ENCODE peak calls at places on chromosomes 12 and 14, in nine cellular contexts. D, U, F, E, Q, S, M, I and G are unnamed samples.

GRCh38 chr12:131194166-131194565 is 240.5 kb downstream of the ADGRD1 start:
- DNase-seq in M (no peak), I (peak), F (no peak), Q (no peak), U (no peak), D (peak), E (no peak), S (no peak), G (no peak)

GRCh38 chr12:106585862-106586534 is 3.2 kb downstream of the RFX4 start:
- DNase-seq in Q (no peak), U (no peak), S (no peak), F (peak), E (no peak), D (no peak), I (peak), M (no peak), G (no peak)

GRCh38 chr12:19530631-19531020 is 91.3 kb downstream of the AEBP2 start:
- DNase-seq in U (no peak), S (no peak), Q (no peak), E (no peak), D (no peak), F (no peak), I (no peak), M (no peak), G (no peak)

GRCh38 chr12:77133566-77133965 is 68.2 kb upstream of the E2F7 start:
- DNase-seq in F (no peak), U (peak), I (no peak), S (peak), M (no peak), Q (no peak), E (no peak), D (no peak), G (no peak)

GRCh38 chr12:73998894-73999293 is 538.7 kb upstream of the ATXN7L3B start:
- DNase-seq in S (no peak), E (no peak), Q (no peak), D (no peak), F (no peak), I (no peak), U (no peak), M (no peak), G (no peak)

GRCh38 chr12:18221726-18222125 is 39.6 kb upstream of the PIK3C2G start:
- DNase-seq in U (no peak), E (no peak), Q (no peak), D (no peak), I (no peak), S (no peak), F (no peak), M (no peak), G (peak)

GRCh38 chr12:82449179-82449578 is 90.8 kb downstream of the METTL25 start:
- DNase-seq in Q (no peak), I (no peak), E (no peak), D (no peak), M (no peak), F (no peak), S (no peak), U (no peak), G (no peak)

GRCh38 chr12:32191445-32191844 is 84.8 kb downstream of the BICD1 start:
- DNase-seq in M (no peak), Q (no peak), U (no peak), F (no peak), S (no peak), E (no peak), D (no peak), I (no peak), G (no peak)

GRCh38 chr12:64104376-64104775 is 117.7 kb downstream of the KICS2 start:
- DNase-seq in D (no peak), E (no peak), M (peak), I (no peak), U (peak), S (no peak), Q (peak), F (no peak), G (no peak)

GRCh38 chr12:3469711-3470110 is 21.3 kb upstream of the PRMT8 start:
- DNase-seq in I (no peak), Q (no peak), M (no peak), D (no peak), F (no peak), E (no peak), S (no peak), U (no peak), G (no peak)

GRCh38 chr14:33849455-33849801 is 101.4 kb downstream of the EGLN3 start:
- DNase-seq in F (no peak), S (no peak), U (no peak), Q (no peak), E (no peak), M (no peak), I (no peak), D (no peak), G (no peak)

GRCh38 chr12:79183946-79184345 is 319.4 kb downstream of the SYT1 start:
- DNase-seq in D (no peak), S (no peak), U (no peak), I (no peak), E (no peak), F (no peak), Q (no peak), M (no peak), G (no peak)

GRCh38 chr14:103163199-103163598 is 39.9 kb downstream of the TNFAIP2 start:
- DNase-seq in M (no peak), S (no peak), Q (no peak), U (no peak), I (no peak), F (no peak), D (no peak), E (no peak), G (no peak)

GRCh38 chr12:52203126-52203921 is 11.5 kb upstream of the KRT80 start:
- DNase-seq in S (peak), D (peak), Q (no peak), U (no peak), M (peak), I (no peak), E (no peak), F (no peak), G (peak)

GRCh38 chr14:55867726-55868125 is 250.5 kb upstream of the PELI2 start:
- DNase-seq in I (no peak), U (no peak), Q (no peak), S (no peak), M (no peak), F (no peak), E (no peak), D (no peak), G (no peak)

GRCh38 chr14:92538412-92539017 is 24.9 kb downstream of the RIN3 start:
- DNase-seq in I (no peak), S (no peak), U (no peak), D (no peak), Q (no peak), E (no peak), M (peak), F (no peak), G (no peak)

GRCh38 chr14:91918159-91918883 is 29.2 kb downstream of the FBLN5 start:
- DNase-seq in Q (peak), F (no peak), S (no peak), I (no peak), U (peak), D (no peak), M (peak), E (no peak), G (no peak)

GRCh38 chr12:108482717-108483212 is 32.3 kb upstream of the FICD start:
- DNase-seq in U (no peak), M (no peak), Q (no peak), E (no peak), F (no peak), D (no peak), I (no peak), S (no peak), G (no peak)

GRCh38 chr14:105330491-105330895 is 15.9 kb downstream of the PACS2 start:
- DNase-seq in S (no peak), I (no peak), E (no peak), F (peak), U (no peak), D (no peak), M (no peak), Q (no peak), G (no peak)

GRCh38 chr14:23672200-23672599 is 36.0 kb downstream of the DHRS2 start:
- DNase-seq in E (no peak), U (no peak), D (no peak), I (no peak), S (no peak), F (no peak), M (no peak), Q (no peak), G (no peak)

GRCh38 chr14:65784574-65784973 is 372.0 kb downstream of the FUT8 start:
- DNase-seq in U (no peak), S (no peak), F (no peak), Q (no peak), M (no peak), I (no peak), E (no peak), D (no peak), G (no peak)

GRCh38 chr14:94176808-94177207 is 2.7 kb downstream of the PPP4R4 start:
- DNase-seq in E (no peak), S (no peak), U (no peak), Q (no peak), D (no peak), I (no peak), F (no peak), M (no peak), G (no peak)

GRCh38 chr12:31582155-31582554 is 8.8 kb downstream of the DENND5B start:
- DNase-seq in Q (no peak), M (no peak), S (no peak), E (no peak), F (no peak), U (no peak), I (no peak), D (no peak), G (no peak)

GRCh38 chr14:90424686-90425255 is 27.9 kb downstream of the CALM1 start:
- DNase-seq in I (no peak), Q (no peak), D (no peak), S (no peak), F (no peak), U (no peak), E (no peak), M (no peak), G (no peak)

GRCh38 chr12:7959278-7960063 is 23.5 kb upstream of the SLC2A3 start:
- DNase-seq in M (no peak), U (no peak), E (no peak), Q (no peak), I (no peak), D (no peak), F (no peak), S (no peak), G (no peak)

GRCh38 chr12:57005980-57006808 is at the start of gene ZBTB39:
- DNase-seq in D (peak), I (no peak), U (peak), S (peak), E (no peak), F (peak), M (peak), Q (peak), G (no peak)

GRCh38 chr12:46221255-46222128 is 47.4 kb downstream of the SLC38A1 start:
- DNase-seq in U (no peak), D (no peak), F (no peak), E (no peak), Q (no peak), I (no peak), S (no peak), M (no peak), G (no peak)

GRCh38 chr14:91317381-91318313 is 73.1 kb upstream of the GPR68 start:
- DNase-seq in M (peak), U (peak), D (no peak), F (peak), S (peak), I (no peak), E (peak), Q (peak), G (peak)

GRCh38 chr14:100110801-100111200 is 45.6 kb downstream of the EVL start:
- DNase-seq in Q (no peak), I (no peak), M (no peak), U (no peak), S (no peak), E (no peak), D (no peak), F (no peak), G (no peak)
- TF ChIP-seq POLR2A in Q (no peak), I (no peak), M (no peak), U (no peak), S (no peak), E (no peak), D (no peak), F (no peak), G (no peak)

GRCh38 chr14:76812093-76812421 is 625 bp downstream of the ANGEL1 start:
- DNase-seq in I (no peak), M (no peak), E (no peak), Q (no peak), S (no peak), D (peak), F (no peak), U (no peak), G (peak)

GRCh38 chr14:76810525-76810924 is 2.2 kb downstream of the ANGEL1 start:
- DNase-seq in M (no peak), S (no peak), D (no peak), U (no peak), I (peak), Q (no peak), F (no peak), E (no peak), G (no peak)

GRCh38 chr14:76811561-76811960 is 1.1 kb downstream of the ANGEL1 start:
- DNase-seq in M (no peak), D (no peak), U (no peak), E (no peak), Q (no peak), I (no peak), F (no peak), S (no peak), G (no peak)

GRCh38 chr14:76810953-76811400 is 1.7 kb downstream of the ANGEL1 start:
- DNase-seq in S (no peak), F (no peak), E (no peak), Q (no peak), I (peak), D (peak), M (no peak), U (no peak), G (no peak)

GRCh38 chr14:76812422-76813383 is at the start of gene ANGEL1:
- DNase-seq in D (peak), E (peak), Q (peak), F (peak), M (peak), U (peak), I (peak), S (peak), G (peak)
- TF ChIP-seq POLR2A in D (peak), E (peak), Q (peak), F (peak), M (peak), U (peak), I (peak), S (peak), G (peak)

DNA sequence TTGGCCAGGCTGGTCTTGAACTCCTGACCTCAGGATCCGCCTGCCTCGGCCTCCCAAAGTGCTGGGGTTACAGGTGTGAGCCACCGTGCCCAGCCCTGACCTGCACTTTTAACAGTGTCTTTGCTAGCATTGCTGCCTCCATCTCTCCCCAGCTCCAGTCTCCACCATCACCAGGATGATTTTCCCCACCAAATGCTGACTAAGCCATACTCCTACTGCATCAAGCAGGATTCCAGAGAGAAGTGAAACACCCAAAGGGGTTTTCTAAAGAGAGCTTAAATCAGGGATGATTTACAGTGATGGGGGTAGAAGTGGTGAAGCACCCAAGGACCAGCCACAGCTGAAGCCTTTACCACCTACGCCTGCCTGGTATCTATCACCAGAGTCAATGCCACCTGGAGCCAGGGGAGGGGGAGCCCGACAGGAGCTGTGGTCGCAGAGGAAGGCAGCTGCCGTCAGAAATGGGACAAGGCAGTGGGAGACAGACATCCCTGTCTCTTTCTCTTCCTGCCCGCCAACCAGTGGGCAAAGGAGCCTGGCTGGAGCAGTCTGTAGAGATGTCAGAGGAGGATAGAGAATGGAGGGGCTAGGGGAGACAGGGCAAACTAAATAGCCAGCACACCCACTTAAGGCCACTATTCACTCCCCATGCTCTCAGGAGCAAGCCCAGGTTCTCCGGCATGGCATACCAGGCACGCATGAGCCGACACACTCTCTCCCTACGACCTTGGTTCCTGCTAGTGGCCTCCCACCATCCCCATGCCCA is 22.4 kb upstream of the CD9 start:
- DNase-seq in I (no peak), Q (no peak), S (no peak), D (no peak), F (no peak), E (no peak), U (no peak), M (no peak), G (no peak)
- TF ChIP-seq POLR2A in I (no peak), Q (no peak), S (no peak), D (no peak), F (no peak), E (no peak), U (no peak), M (no peak), G (no peak)

DNA sequence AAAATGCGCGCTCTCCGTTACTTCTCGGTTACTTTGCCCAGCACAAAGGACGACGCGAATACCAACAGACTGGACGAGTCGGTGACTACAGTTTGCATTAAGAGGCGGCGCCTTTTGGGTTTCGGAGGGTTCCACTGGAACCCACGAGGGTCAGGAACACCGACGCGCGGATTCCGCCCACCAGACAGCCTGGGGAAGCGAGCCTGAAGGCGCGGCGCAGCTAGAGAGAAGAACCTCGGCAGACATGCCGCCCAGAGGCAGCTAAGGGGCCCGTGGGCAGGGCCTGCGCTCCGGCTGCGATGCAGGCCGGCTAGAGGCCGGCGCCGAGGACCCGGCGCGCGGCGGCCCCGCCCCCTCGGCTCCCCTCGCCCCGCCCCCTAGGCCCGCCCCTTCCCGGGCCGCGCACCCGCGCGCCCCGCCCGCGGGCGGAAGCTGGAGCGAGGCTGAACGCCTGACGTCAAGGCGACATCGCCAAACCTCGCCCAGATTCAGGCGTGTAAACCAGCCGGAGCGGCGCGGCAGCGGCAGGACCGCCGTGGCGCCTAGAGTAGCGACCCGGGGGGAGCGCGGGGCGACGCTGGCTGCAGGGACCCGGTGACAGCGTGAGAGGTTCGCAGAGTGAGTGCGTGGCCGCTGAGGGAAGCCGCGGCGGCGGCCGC is at the start of gene RAP1B:
- DNase-seq in E (peak), S (peak), M (peak), I (peak), F (peak), D (peak), U (peak), Q (peak), G (peak)
- TF ChIP-seq POLR2A in E (peak), S (peak), M (peak), I (peak), F (peak), D (peak), U (peak), Q (peak), G (peak)

GRCh38 chr14:61223552-61223951 is 57.6 kb downstream of the TMEM30B start:
- DNase-seq in Q (no peak), F (no peak), I (no peak), M (no peak), S (no peak), E (no peak), D (no peak), U (no peak), G (no peak)

GRCh38 chr14:61221906-61222305 is 59.2 kb downstream of the TMEM30B start:
- DNase-seq in E (no peak), M (no peak), Q (no peak), D (no peak), U (no peak), F (no peak), I (no peak), S (no peak), G (no peak)

GRCh38 chr14:61225304-61225703 is 55.8 kb downstream of the TMEM30B start:
- DNase-seq in E (no peak), M (no peak), F (no peak), I (no peak), S (no peak), U (no peak), D (no peak), Q (no peak), G (no peak)

GRCh38 chr14:61219673-61220072 is 61.5 kb downstream of the TMEM30B start:
- DNase-seq in M (no peak), S (no peak), U (no peak), D (no peak), F (no peak), E (no peak), Q (no peak), I (no peak), G (no peak)

DNA sequence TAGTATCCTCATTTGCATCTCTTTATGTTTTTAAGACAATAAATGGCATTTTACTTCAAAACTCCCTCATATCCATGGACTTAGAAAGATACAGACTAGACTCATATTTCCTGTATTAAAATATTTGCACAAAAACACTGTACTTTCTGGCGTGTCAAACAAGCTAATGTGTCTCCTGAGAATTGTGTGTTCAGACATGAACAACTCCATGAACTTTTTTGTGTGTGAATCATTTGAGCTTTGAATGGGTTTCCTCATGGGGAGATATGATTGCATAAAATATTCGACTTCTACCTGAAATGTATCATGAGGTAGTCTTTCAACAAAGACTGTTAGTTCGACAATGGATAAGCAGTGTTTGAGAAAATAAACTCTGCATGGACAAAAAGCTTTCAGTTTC is 58.8 kb downstream of the TMEM30B start:
- DNase-seq in E (no peak), M (no peak), F (no peak), U (no peak), Q (no peak), D (no peak), S (no peak), I (no peak), G (no peak)
- TF ChIP-seq POLR2A in E (no peak), M (no peak), F (no peak), U (no peak), Q (no peak), D (no peak), S (no peak), I (no peak), G (no peak)